ENCODE peak calls at places on chromosomes 1 and 21, in four cellular contexts. K is H1, C is K562, L is HepG2. S is an unnamed sample.

GRCh38 chr1:70486676-70487470 is 75.8 kb downstream of the CTH start:
- DNase-seq in K (no peak), C (no peak), L (no peak), S (no peak)

GRCh38 chr21:45029298-45029967 is 44.9 kb upstream of the ADARB1 start:
- DNase-seq in K (no peak), C (peak; percentile 51), L (peak; percentile 18), S (peak; percentile 63)

GRCh38 chr1:189693140-189693539 is 784.5 kb downstream of the BRINP3 start:
- DNase-seq in K (no peak), C (no peak), L (no peak), S (no peak)

GRCh38 chr1:228979325-228979699 is 244.0 kb downstream of the RHOU start:
- DNase-seq in K (no peak), C (no peak), L (no peak), S (no peak)

GRCh38 chr21:38352536-38353219 is 95.9 kb downstream of the KCNJ15 start:
- DNase-seq in K (peak; percentile 84), C (peak; percentile 65), L (peak; percentile 3), S (peak; percentile 87)

GRCh38 chr1:173405758-173406344 is 71.3 kb upstream of the PRDX6 start:
- DNase-seq in K (no peak), C (no peak), L (no peak), S (no peak)

GRCh38 chr21:45740491-45741357 is 97.2 kb downstream of the PCBP3 start:
- DNase-seq in K (peak; percentile 44), C (no peak), L (no peak), S (no peak)

GRCh38 chr1:175968486-175969182 is 225.2 kb upstream of the TNR start:
- DNase-seq in K (no peak), C (no peak), L (no peak), S (no peak)

GRCh38 chr1:241647658-241648057 is 4.4 kb upstream of the WDR64 start:
- DNase-seq in K (no peak), C (no peak), L (no peak), S (no peak)

GRCh38 chr1:201016211-201016651 is 7.3 kb downstream of the KIF21B start:
- DNase-seq in K (no peak), C (peak; percentile 74), L (no peak), S (no peak)

GRCh38 chr1:230064283-230064682 is 2.8 kb upstream of the GALNT2 start:
- DNase-seq in K (no peak), C (no peak), L (no peak), S (no peak)

GRCh38 chr1:35573198-35573775 is at the start of gene TFAP2E:
- DNase-seq in K (peak; percentile 81), C (no peak), L (no peak), S (peak; percentile 79)

GRCh38 chr1:206470692-206471414 is 577 bp downstream of the IKBKE start:
- DNase-seq in K (peak; percentile 71), C (no peak), L (peak; percentile 68), S (peak; percentile 73)

GRCh38 chr1:229599218-229599812 is 26.6 kb downstream of the TAF5L start:
- DNase-seq in K (no peak), C (no peak), L (no peak), S (no peak)

GRCh38 chr1:201137579-201138310 is 10.8 kb upstream of the ASCL5 start:
- DNase-seq in K (no peak), C (no peak), L (no peak), S (no peak)

GRCh38 chr1:100510441-100510840 is 27.5 kb upstream of the GPR88 start:
- DNase-seq in K (no peak), C (no peak), L (no peak), S (no peak)

GRCh38 chr1:115337633-115338456 is at the start of gene NGF:
- DNase-seq in K (peak; percentile 82), C (no peak), L (no peak), S (peak; percentile 86)

GRCh38 chr1:90709535-90709934 is 7.6 kb downstream of the BARHL2 start:
- DNase-seq in K (no peak), C (no peak), L (no peak), S (no peak)

GRCh38 chr1:25505706-25506385 is 37.6 kb upstream of the LDLRAP1 start:
- DNase-seq in K (no peak), C (no peak), L (no peak), S (peak; percentile 45)

GRCh38 chr1:196660912-196661311 is 9.1 kb downstream of the CFH start:
- DNase-seq in K (no peak), C (peak; percentile 47), L (no peak), S (peak; percentile 73)

GRCh38 chr1:29290414-29290980 is 54.2 kb downstream of the PTPRU start:
- DNase-seq in K (no peak), C (no peak), L (no peak), S (no peak)

GRCh38 chr1:200040516-200041138 is 13.1 kb downstream of the NR5A2 start:
- DNase-seq in K (peak; percentile 69), C (no peak), L (peak; percentile 77), S (peak; percentile 82)

GRCh38 chr21:34916446-34916845 is 132.7 kb downstream of the RUNX1 start:
- DNase-seq in K (no peak), C (no peak), L (no peak), S (no peak)

GRCh38 chr1:9539829-9540550 is 725 bp downstream of the SLC25A33 start:
- DNase-seq in K (peak; percentile 75), C (peak; percentile 79), L (no peak), S (peak; percentile 68)

GRCh38 chr1:51236548-51237312 is 657 bp downstream of the RNF11 start:
- DNase-seq in K (peak; percentile 67), C (peak; percentile 52), L (no peak), S (peak; percentile 50)

GRCh38 chr1:157626099-157626498 is 28.2 kb upstream of the FCRL4 start:
- DNase-seq in K (peak; percentile 68), C (peak; percentile 34), L (peak; percentile 3), S (peak; percentile 82)

GRCh38 chr1:98468111-98468717 is 193.3 kb upstream of the SNX7 start:
- DNase-seq in K (no peak), C (no peak), L (peak; percentile 10), S (peak; percentile 57)

GRCh38 chr1:85328713-85329376 is 52.4 kb upstream of the BCL10 start:
- DNase-seq in K (no peak), C (no peak), L (peak; percentile 97), S (peak; percentile 71)

GRCh38 chr1:219812491-219813221 is 115.7 kb downstream of the SLC30A10 start:
- DNase-seq in K (peak; percentile 67), C (peak; percentile 81), L (peak; percentile 85), S (peak; percentile 91)

GRCh38 chr1:152036316-152037216 is at the start of gene S100A11:
- DNase-seq in K (peak; percentile 77), C (peak; percentile 88), L (peak; percentile 34), S (peak; percentile 75)
- H2AFZ ChIP-seq in K (no peak within 1 kb of the TSS), C (peak within 1 kb of the TSS; percentile 73), L (no peak within 1 kb of the TSS), S (peak within 1 kb of the TSS; percentile 33)

GRCh38 chr1:42933060-42933586 is 25.5 kb downstream of the SLC2A1 start:
- DNase-seq in K (no peak), C (no peak), L (no peak), S (no peak)
- H3K4me3 ChIP-seq in K (no peak overlapping the region), C (no peak overlapping the region), L (no peak overlapping the region), S (no peak overlapping the region)

DNA sequence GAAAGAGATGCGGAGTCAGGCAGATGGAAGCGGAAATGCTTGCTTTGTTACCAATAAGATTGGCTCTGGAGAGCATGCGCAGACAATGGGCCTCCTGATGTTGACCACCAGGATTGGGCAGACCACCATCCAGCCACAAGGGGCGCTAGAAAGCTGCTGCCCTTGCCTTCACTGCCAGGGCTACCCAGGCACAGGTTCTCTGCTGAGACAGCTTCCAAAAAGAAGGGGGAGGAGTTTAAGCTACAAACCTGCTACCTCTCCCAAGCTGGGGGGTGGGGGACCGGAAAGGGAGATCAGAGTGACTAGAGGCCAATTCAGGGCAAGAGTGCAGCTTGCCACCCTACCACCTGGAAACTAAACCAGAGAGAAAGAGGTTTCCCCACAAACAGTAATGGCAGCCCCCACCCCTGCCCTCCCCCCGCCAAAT is 369.7 kb downstream of the RRAGC start:
- DNase-seq in K (peak; percentile 96), C (peak; percentile 81), L (peak; percentile 18), S (peak; percentile 98)
- TF ChIP-seq CREB1 in K (peak; percentile 61), C (no peak), L (no peak), S (peak; percentile 56)

DNA sequence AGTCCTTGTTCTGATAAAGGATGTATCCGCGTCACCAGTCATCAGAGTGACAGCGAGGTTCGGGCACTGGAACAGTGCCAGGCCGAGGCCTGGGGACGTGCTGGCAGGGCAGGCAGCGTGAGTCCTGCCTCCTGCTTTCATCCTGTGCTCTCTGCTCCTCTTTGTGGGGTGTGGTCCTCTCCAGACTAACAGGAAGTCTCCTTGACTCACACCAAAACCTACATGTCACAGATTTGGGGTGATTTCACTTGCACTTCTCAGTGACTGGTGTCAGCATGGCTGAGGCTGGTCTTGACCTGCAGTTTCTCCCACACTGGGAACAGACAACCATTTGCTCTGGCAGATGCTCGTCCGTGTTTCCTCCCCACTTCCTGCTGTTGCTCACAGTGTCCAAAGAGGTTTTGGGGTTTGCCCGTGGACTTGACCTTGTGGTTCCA is 8.8 kb upstream of the NLRP3 start:
- DNase-seq in K (no peak), C (no peak), L (no peak), S (no peak)
- H2AFZ ChIP-seq in K (peak overlapping the region; percentile 95), C (no peak overlapping the region), L (no peak overlapping the region), S (peak overlapping the region; percentile 18)

DNA sequence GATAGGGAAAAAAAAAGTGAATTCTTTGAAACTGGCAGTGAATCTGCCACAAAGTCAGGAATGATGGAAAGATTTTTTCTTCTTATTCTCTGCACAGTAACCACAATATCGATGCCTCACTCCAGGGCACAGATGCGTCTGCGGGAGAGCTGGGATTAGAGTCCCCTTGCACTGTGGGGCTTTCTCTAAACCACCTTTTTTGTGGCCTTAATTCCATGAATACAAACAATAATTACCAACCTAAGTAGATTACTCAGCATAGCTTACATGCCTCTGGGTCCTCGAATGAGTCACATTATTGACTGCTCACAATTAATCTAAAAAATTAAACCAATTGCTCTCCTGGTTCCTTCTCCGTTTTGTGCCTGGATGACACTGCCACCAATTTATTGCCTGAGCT is 125.7 kb downstream of the KAZN start:
- DNase-seq in K (no peak), C (no peak), L (no peak), S (no peak)
- H3K4me3 ChIP-seq in K (no peak overlapping the region), C (no peak overlapping the region), L (no peak overlapping the region), S (no peak overlapping the region)

GRCh38 chr1:160618763-160619274 is 28.0 kb downstream of the SLAMF1 start:
- DNase-seq in K (no peak), C (peak; percentile 43), L (no peak), S (peak; percentile 56)
- TF ChIP-seq CREB1 in K (no peak), C (no peak), L (no peak), S (no peak)

S was measured in GM23338.